ENCODE peak calls at places on chromosomes 16 and 17, in eight cellular contexts. Q, F, X, M, H, D, P and T are unnamed samples.

GRCh38 chr17:30505868-30506417 is 28.7 kb downstream of the GOSR1 start:
- DNase-seq in Q (no peak), F (no peak), X (no peak), M (no peak), H (no peak), D (no peak), P (no peak), T (no peak)

GRCh38 chr17:70365098-70365583 is 195.8 kb downstream of the KCNJ2 start:
- DNase-seq in Q (peak), F (no peak), X (no peak), M (peak), H (no peak), D (no peak), P (no peak), T (no peak)

GRCh38 chr17:77323413-77324171 is 182.8 kb downstream of the SEC14L1 start:
- DNase-seq in Q (peak), F (peak), X (peak), M (no peak), H (no peak), D (peak), P (peak), T (no peak)

GRCh38 chr16:12330541-12330940 is 354.0 kb downstream of the SNX29 start:
- DNase-seq in Q (no peak), F (no peak), X (no peak), M (no peak), H (no peak), D (no peak), P (no peak), T (no peak)

GRCh38 chr16:85897384-85897783 is 1.6 kb upstream of the IRF8 start:
- DNase-seq in Q (no peak), F (no peak), X (no peak), M (no peak), H (no peak), D (no peak), P (no peak), T (no peak)

GRCh38 chr16:84103678-84104077 is 13.1 kb downstream of the MBTPS1 start:
- DNase-seq in Q (no peak), F (no peak), X (no peak), M (peak), H (no peak), D (no peak), P (peak), T (peak)

GRCh38 chr17:42408076-42408475 is 15.0 kb downstream of the CAVIN1 start:
- DNase-seq in Q (peak), F (no peak), X (no peak), M (no peak), H (no peak), D (no peak), P (no peak), T (no peak)

GRCh38 chr17:78300962-78301820 is 58.7 kb downstream of the SOCS3 start:
- DNase-seq in Q (no peak), F (no peak), X (no peak), M (peak), H (no peak), D (no peak), P (no peak), T (peak)

GRCh38 chr16:27355610-27356009 is 41.8 kb downstream of the IL4R start:
- DNase-seq in Q (peak), F (peak), X (no peak), M (no peak), H (peak), D (no peak), P (peak), T (no peak)

GRCh38 chr16:81752225-81752875 is 26.7 kb upstream of the PLCG2 start:
- DNase-seq in Q (peak), F (no peak), X (peak), M (no peak), H (peak), D (no peak), P (peak), T (no peak)

GRCh38 chr17:17749921-17750320 is 68.7 kb downstream of the RAI1 start:
- DNase-seq in Q (peak), F (no peak), X (peak), M (peak), H (peak), D (no peak), P (peak), T (peak)

GRCh38 chr17:66835476-66835875 is 559 bp downstream of the CACNG5 start:
- DNase-seq in Q (no peak), F (no peak), X (no peak), M (no peak), H (no peak), D (no peak), P (no peak), T (no peak)

GRCh38 chr16:87322360-87322759 is 5.2 kb upstream of the C16orf95 start:
- DNase-seq in Q (no peak), F (peak), X (no peak), M (no peak), H (no peak), D (no peak), P (no peak), T (no peak)

GRCh38 chr17:73118876-73119485 is 26.5 kb upstream of the SLC39A11 start:
- DNase-seq in Q (no peak), F (no peak), X (no peak), M (no peak), H (peak), D (no peak), P (no peak), T (no peak)

GRCh38 chr17:11925271-11926021 is 71.8 kb downstream of the ZNF18 start:
- DNase-seq in Q (no peak), F (no peak), X (peak), M (no peak), H (no peak), D (no peak), P (no peak), T (no peak)

GRCh38 chr16:86565181-86565631 is 1.4 kb upstream of the FOXC2 start:
- DNase-seq in Q (no peak), F (no peak), X (no peak), M (no peak), H (no peak), D (no peak), P (no peak), T (no peak)

GRCh38 chr16:8966781-8967436 is 3.2 kb upstream of the USP7 start:
- DNase-seq in Q (no peak), F (no peak), X (no peak), M (no peak), H (no peak), D (no peak), P (peak), T (no peak)

GRCh38 chr17:3796110-3796821 is 4.7 kb downstream of the ITGAE start:
- DNase-seq in Q (no peak), F (no peak), X (no peak), M (no peak), H (no peak), D (no peak), P (peak), T (no peak)

GRCh38 chr17:83026311-83026811 is 53.0 kb upstream of the METRNL start:
- DNase-seq in Q (no peak), F (peak), X (no peak), M (no peak), H (no peak), D (no peak), P (no peak), T (no peak)

GRCh38 chr16:31089199-31089598 is 456 bp upstream of the PRSS53 start:
- DNase-seq in Q (no peak), F (no peak), X (no peak), M (no peak), H (no peak), D (no peak), P (no peak), T (no peak)

GRCh38 chr17:48578616-48579560 is 738 bp upstream of the HOXB4 start:
- DNase-seq in Q (no peak), F (no peak), X (no peak), M (no peak), H (no peak), D (no peak), P (no peak), T (no peak)

GRCh38 chr17:50128441-50129302 is 1.3 kb downstream of the SAMD14 start:
- DNase-seq in Q (peak), F (no peak), X (no peak), M (peak), H (no peak), D (no peak), P (no peak), T (no peak)

GRCh38 chr17:13952252-13952721 is 117.0 kb upstream of the COX10 start:
- DNase-seq in Q (no peak), F (no peak), X (no peak), M (no peak), H (no peak), D (no peak), P (no peak), T (no peak)

GRCh38 chr17:28467456-28468025 is 5.9 kb upstream of the SLC13A2 start:
- DNase-seq in Q (peak), F (no peak), X (no peak), M (peak), H (no peak), D (no peak), P (no peak), T (no peak)

GRCh38 chr17:58504826-58505351 is 9.5 kb downstream of the MTMR4 start:
- DNase-seq in Q (no peak), F (no peak), X (no peak), M (no peak), H (no peak), D (no peak), P (peak), T (no peak)

GRCh38 chr16:50183316-50183715 is 30.2 kb downstream of the TENT4B start:
- DNase-seq in Q (peak), F (no peak), X (no peak), M (peak), H (no peak), D (no peak), P (no peak), T (no peak)

GRCh38 chr16:19698480-19699465 is 19.3 kb downstream of the KNOP1 start:
- DNase-seq in Q (peak), F (no peak), X (no peak), M (no peak), H (no peak), D (no peak), P (no peak), T (no peak)

GRCh38 chr16:86752582-86753175 is 174.3 kb downstream of the FOXL1 start:
- DNase-seq in Q (peak), F (no peak), X (no peak), M (no peak), H (no peak), D (no peak), P (no peak), T (no peak)

GRCh38 chr17:39688945-39689344 is 1.1 kb upstream of the PGAP3 start:
- DNase-seq in Q (no peak), F (no peak), X (no peak), M (no peak), H (no peak), D (no peak), P (no peak), T (no peak)

GRCh38 chr16:19167710-19168172 is 299 bp upstream of the SYT17 start:
- DNase-seq in Q (peak), F (peak), X (peak), M (no peak), H (peak), D (peak), P (peak), T (peak)

GRCh38 chr16:51971184-51971583 is 575.8 kb downstream of the TOX3 start:
- DNase-seq in Q (peak), F (no peak), X (no peak), M (peak), H (peak), D (no peak), P (no peak), T (peak)

GRCh38 chr16:8127096-8127495 is 463.2 kb downstream of the TMEM114 start:
- DNase-seq in Q (no peak), F (no peak), X (no peak), M (no peak), H (no peak), D (no peak), P (no peak), T (no peak)

GRCh38 chr16:89383095-89384003 is 107.0 kb downstream of the ANKRD11 start:
- DNase-seq in Q (peak), F (no peak), X (no peak), M (peak), H (peak), D (peak), P (peak), T (peak)

GRCh38 chr16:57606847-57607501 is 21.5 kb upstream of the ADGRG1 start:
- DNase-seq in Q (no peak), F (no peak), X (no peak), M (no peak), H (peak), D (peak), P (peak), T (no peak)

GRCh38 chr16:23745263-23745662 is 9.6 kb upstream of the CHP2 start:
- DNase-seq in Q (no peak), F (no peak), X (no peak), M (no peak), H (no peak), D (no peak), P (no peak), T (no peak)

DNA sequence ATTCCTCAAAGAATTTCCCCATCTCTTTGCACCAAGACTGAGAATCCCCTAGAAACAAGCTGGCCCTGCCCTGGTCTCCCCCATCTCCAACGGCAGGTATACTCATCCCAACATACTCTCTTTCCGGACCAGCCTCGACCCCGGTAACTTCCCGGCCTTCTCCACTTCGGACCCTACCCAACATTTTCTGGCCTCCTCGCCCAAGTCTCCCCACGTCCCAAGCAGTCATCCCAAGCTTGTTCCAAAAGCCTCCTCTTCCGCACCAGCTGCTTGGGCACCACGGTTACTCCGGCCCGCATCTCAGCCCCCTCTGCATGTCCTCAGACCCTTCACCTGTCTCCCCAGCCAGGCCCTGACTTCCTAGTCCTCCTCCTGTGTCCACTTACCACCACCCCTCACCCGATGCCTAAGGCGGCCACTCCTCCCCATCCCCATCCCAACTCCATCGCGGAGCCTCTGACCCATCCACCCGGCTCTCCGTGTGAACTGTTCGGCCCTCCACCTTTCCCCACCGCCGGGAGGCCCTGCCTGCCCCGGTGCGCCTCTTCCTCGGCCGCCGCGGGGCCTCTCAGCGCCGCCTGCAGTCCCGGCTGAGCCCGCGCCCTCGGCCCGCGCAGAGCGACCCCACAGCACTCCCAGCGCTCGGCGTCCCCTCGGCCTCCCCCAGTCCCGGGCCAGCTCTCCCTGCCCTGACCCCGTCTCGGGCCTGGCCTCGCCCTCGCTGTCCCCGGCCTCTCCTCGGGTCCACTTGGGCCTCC is 993 bp downstream of the PITPNA start:
- DNase-seq in Q (peak), F (no peak), X (no peak), M (no peak), H (peak), D (no peak), P (no peak), T (peak)
- TF ChIP-seq CTCF in Q (peak), F (peak), X (peak), M (peak), H (no peak), D (no peak), P (peak), T (no peak)

GRCh38 chr17:752002-752619 is at the start of gene GEMIN4:
- DNase-seq in Q (peak), F (peak), X (peak), M (peak), H (peak), D (peak), P (peak), T (peak)

GRCh38 chr17:752620-753219 is 656 bp upstream of the GEMIN4 start:
- DNase-seq in Q (peak), F (peak), X (peak), M (peak), H (peak), D (peak), P (peak), T (no peak)

GRCh38 chr17:751269-752001 is 629 bp downstream of the GEMIN4 start:
- DNase-seq in Q (peak), F (peak), X (peak), M (peak), H (peak), D (no peak), P (peak), T (peak)

GRCh38 chr17:750431-751037 is 1.5 kb downstream of the GEMIN4 start:
- DNase-seq in Q (no peak), F (no peak), X (no peak), M (peak), H (no peak), D (no peak), P (no peak), T (no peak)

GRCh38 chr17:753407-753806 is 1.3 kb upstream of the GEMIN4 start:
- DNase-seq in Q (no peak), F (no peak), X (no peak), M (no peak), H (no peak), D (no peak), P (no peak), T (no peak)
- H3K27ac ChIP-seq in Q (peak), F (no peak), X (no peak), M (no peak), H (no peak), D (no peak), P (no peak), T (no peak)

DNA sequence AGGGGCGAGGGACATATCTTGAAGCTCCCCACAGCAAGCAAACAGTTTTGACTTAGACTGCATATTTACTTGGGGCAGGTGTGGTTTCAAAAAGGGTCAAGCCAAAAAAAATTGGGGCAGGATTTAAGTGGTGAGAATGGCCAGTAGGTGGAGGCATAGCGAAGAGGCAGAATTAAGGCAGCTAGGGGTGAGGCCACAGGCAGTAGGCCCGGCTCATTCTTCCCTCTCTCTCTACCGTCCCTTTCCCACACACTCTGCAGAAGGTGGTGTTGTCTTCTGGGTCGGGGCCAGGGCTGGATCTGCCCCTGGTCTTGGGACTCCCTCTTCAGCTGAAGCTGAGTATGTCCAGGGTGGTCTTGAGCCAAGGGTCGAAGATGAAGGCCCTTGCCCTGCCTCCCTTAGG is 2.6 kb downstream of the SHBG start:
- DNase-seq in Q (peak), F (no peak), X (no peak), M (peak), H (peak), D (no peak), P (peak), T (peak)
- TF ChIP-seq CTCF in Q (peak), F (peak), X (no peak), M (peak), H (no peak), D (no peak), P (peak), T (no peak)

DNA sequence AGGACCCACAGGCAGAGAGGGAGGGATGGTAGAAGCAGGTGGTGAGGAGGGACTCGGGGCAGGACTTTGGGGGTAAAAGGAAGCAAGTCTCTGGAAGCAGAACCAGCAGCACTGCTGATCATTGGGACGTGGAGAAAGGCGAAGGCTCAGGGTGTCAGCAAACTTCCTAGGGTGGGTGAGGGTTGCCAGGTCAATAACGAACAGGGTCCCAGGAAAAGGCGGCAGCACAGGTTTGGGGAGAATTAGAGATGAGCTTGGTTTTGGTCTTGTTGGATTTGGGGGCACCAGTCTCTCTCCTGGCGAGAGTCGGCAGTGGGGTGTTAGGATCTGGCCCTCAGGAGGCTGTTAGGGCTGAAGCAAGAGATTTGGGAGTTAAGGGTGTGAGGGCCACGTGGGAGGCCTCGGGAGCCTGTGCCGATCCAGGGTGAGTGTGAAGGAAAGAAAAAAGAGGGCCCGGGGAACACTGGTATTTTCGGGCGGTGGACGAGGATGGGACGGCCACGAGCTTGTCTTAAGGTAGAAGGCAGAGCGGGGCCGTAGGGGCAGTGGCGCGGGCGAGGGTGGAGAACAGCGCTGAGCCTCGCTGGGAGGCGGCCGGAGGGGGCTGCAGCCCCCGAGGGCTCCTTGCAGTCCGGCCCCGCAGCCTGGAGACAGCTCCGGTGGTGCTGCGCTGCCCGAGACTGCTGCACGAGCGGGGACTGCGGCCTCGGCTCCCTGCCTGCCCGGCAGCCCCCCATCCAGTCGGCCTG is 785 bp upstream of the ADORA2B start:
- DNase-seq in Q (no peak), F (no peak), X (no peak), M (no peak), H (no peak), D (no peak), P (no peak), T (no peak)
- H3K27ac ChIP-seq in Q (no peak), F (no peak), X (no peak), M (no peak), H (peak), D (no peak), P (peak), T (peak)